ENCODE peak calls at places on chromosomes 12 and 14, in eight cellular contexts. K, Y, Z, G, B, D, E and L are unnamed samples.

GRCh38 chr12:96198970-96199369 is 4.8 kb downstream of the ELK3 start:
- DNase-seq in K (peak; percentile 93), Y (no peak), Z (no peak), G (no peak), B (no peak), D (no peak), E (peak; percentile 84), L (peak; percentile 94)

GRCh38 chr12:56574210-56574609 is 52.6 kb downstream of the RBMS2 start:
- DNase-seq in K (peak; percentile 40), Y (no peak), Z (no peak), G (no peak), B (no peak), D (no peak), E (no peak), L (peak; percentile 72)

GRCh38 chr14:55976219-55976618 is 142.0 kb upstream of the PELI2 start:
- DNase-seq in K (no peak), Y (no peak), Z (no peak), G (no peak), B (no peak), D (no peak), E (no peak), L (no peak)

GRCh38 chr14:72710212-72710611 is 183.7 kb downstream of the DPF3 start:
- DNase-seq in K (no peak), Y (no peak), Z (no peak), G (no peak), B (no peak), D (no peak), E (no peak), L (no peak)

GRCh38 chr12:30126944-30127343 is 343.2 kb upstream of the TMTC1 start:
- DNase-seq in K (no peak), Y (no peak), Z (no peak), G (no peak), B (no peak), D (no peak), E (no peak), L (no peak)

GRCh38 chr12:94145231-94145979 is 3.0 kb upstream of the PLXNC1 start:
- DNase-seq in K (peak; percentile 65), Y (no peak), Z (peak; percentile 68), G (peak; percentile 55), B (no peak), D (no peak), E (peak; percentile 40), L (peak; percentile 29)

GRCh38 chr12:121749267-121749666 is 36.7 kb downstream of the TMEM120B start:
- DNase-seq in K (no peak), Y (no peak), Z (no peak), G (no peak), B (no peak), D (no peak), E (no peak), L (no peak)

GRCh38 chr12:70271025-70271424 is 27.8 kb downstream of the CNOT2 start:
- DNase-seq in K (no peak), Y (no peak), Z (no peak), G (no peak), B (no peak), D (no peak), E (peak; percentile 67), L (no peak)

GRCh38 chr12:48997719-48998496 is 1.3 kb downstream of the DDN start:
- DNase-seq in K (no peak), Y (peak; percentile 32), Z (no peak), G (peak; percentile 97), B (peak; percentile 59), D (peak; percentile 50), E (no peak), L (no peak)

GRCh38 chr14:100078997-100079561 is 13.9 kb downstream of the EVL start:
- DNase-seq in K (peak; percentile 91), Y (peak; percentile 31), Z (no peak), G (peak; percentile 38), B (peak; percentile 79), D (peak; percentile 80), E (peak; percentile 16), L (peak; percentile 73)

GRCh38 chr14:55458800-55459577 is 18.6 kb upstream of the TBPL2 start:
- DNase-seq in K (peak; percentile 55), Y (no peak), Z (no peak), G (peak; percentile 74), B (no peak), D (no peak), E (peak; percentile 8), L (peak; percentile 29)

GRCh38 chr12:101097829-101098580 is 112.0 kb downstream of the SLC5A8 start:
- DNase-seq in K (no peak), Y (no peak), Z (no peak), G (no peak), B (no peak), D (no peak), E (no peak), L (no peak)

GRCh38 chr14:68860771-68861170 is 67.9 kb upstream of the ZFP36L1 start:
- DNase-seq in K (no peak), Y (no peak), Z (no peak), G (no peak), B (no peak), D (no peak), E (no peak), L (no peak)

GRCh38 chr12:102848832-102849231 is 68.2 kb downstream of the PAH start:
- DNase-seq in K (no peak), Y (no peak), Z (no peak), G (no peak), B (no peak), D (no peak), E (no peak), L (no peak)

GRCh38 chr12:64160718-64161060 is 61.4 kb downstream of the KICS2 start:
- DNase-seq in K (peak; percentile 82), Y (no peak), Z (no peak), G (no peak), B (no peak), D (no peak), E (no peak), L (peak; percentile 55)

GRCh38 chr14:90451443-90451842 is 54.6 kb downstream of the CALM1 start:
- DNase-seq in K (no peak), Y (no peak), Z (no peak), G (no peak), B (no peak), D (no peak), E (no peak), L (no peak)

GRCh38 chr12:15633201-15633600 is 156.0 kb downstream of the EPS8 start:
- DNase-seq in K (peak; percentile 46), Y (no peak), Z (no peak), G (no peak), B (no peak), D (no peak), E (no peak), L (no peak)

GRCh38 chr12:65518771-65519170 is 240.3 kb downstream of the MSRB3 start:
- DNase-seq in K (peak; percentile 75), Y (no peak), Z (no peak), G (no peak), B (no peak), D (no peak), E (no peak), L (no peak)

GRCh38 chr12:991350-992278 is 591 bp downstream of the ERC1 start:
- DNase-seq in K (no peak), Y (no peak), Z (peak; percentile 33), G (no peak), B (no peak), D (no peak), E (peak; percentile 41), L (no peak)

GRCh38 chr12:124992874-124993567 is 424 bp upstream of the BRI3BP start:
- DNase-seq in K (peak; percentile 7), Y (no peak), Z (no peak), G (peak; percentile 83), B (peak; percentile 84), D (peak; percentile 91), E (peak; percentile 92), L (peak; percentile 28)

GRCh38 chr12:72264548-72265175 is 7.5 kb upstream of the TRHDE start:
- DNase-seq in K (peak; percentile 54), Y (no peak), Z (no peak), G (no peak), B (no peak), D (no peak), E (peak; percentile 46), L (no peak)

GRCh38 chr12:105455250-105455649 is 124.8 kb downstream of the C12orf75 start:
- DNase-seq in K (no peak), Y (no peak), Z (no peak), G (no peak), B (no peak), D (no peak), E (no peak), L (no peak)

GRCh38 chr12:54950071-54950727 is 34.4 kb downstream of the TESPA1 start:
- DNase-seq in K (no peak), Y (no peak), Z (no peak), G (no peak), B (no peak), D (no peak), E (no peak), L (no peak)

GRCh38 chr12:47222960-47223847 is 143.4 kb upstream of the AMIGO2 start:
- DNase-seq in K (no peak), Y (no peak), Z (no peak), G (no peak), B (no peak), D (no peak), E (no peak), L (no peak)

GRCh38 chr14:71444030-71444822 is 488.0 kb upstream of the RGS6 start:
- DNase-seq in K (no peak), Y (no peak), Z (no peak), G (no peak), B (no peak), D (no peak), E (no peak), L (no peak)

GRCh38 chr14:68813318-68813838 is 20.5 kb upstream of the ZFP36L1 start:
- DNase-seq in K (no peak), Y (no peak), Z (peak; percentile 4), G (peak; percentile 9), B (peak; percentile 42), D (no peak), E (no peak), L (no peak)

GRCh38 chr12:126117502-126117901 is 1052.3 kb downstream of the AACS start:
- DNase-seq in K (no peak), Y (no peak), Z (no peak), G (no peak), B (no peak), D (no peak), E (no peak), L (no peak)

GRCh38 chr12:120116792-120117651 is 469 bp upstream of the RAB35 start:
- DNase-seq in K (peak; percentile 95), Y (peak; percentile 96), Z (peak; percentile 100), G (peak; percentile 99), B (peak; percentile 99), D (peak; percentile 98), E (peak; percentile 96), L (peak; percentile 86)

GRCh38 chr12:100724071-100724470 is 70.5 kb upstream of the ANO4 start:
- DNase-seq in K (no peak), Y (no peak), Z (no peak), G (no peak), B (no peak), D (no peak), E (no peak), L (no peak)

GRCh38 chr14:33967138-33967537 is 16.3 kb upstream of the EGLN3 start:
- DNase-seq in K (no peak), Y (no peak), Z (no peak), G (no peak), B (no peak), D (no peak), E (no peak), L (no peak)